ENCODE peak calls at places on chromosomes 1 and 21, in seven cellular contexts. J is stimulated activated CD8-positive, alpha-beta memory T cell treated with anti-CD3 and anti-CD28 coated beads, Interleukin-2, amount 100 ng/mL, for 1 hour; U is NCI-H774; W is mammary epithelial cell; S is brain pericyte; D is A549; T is stimulated activated CD4-positive, alpha-beta T cell treated with anti-CD3 and anti-CD28 coated beads, Interleukin-4, amount 100 ng/mL, for 1 hour. V is an unnamed sample.

GRCh38 chr1:121483234-121483633 is 298.5 kb downstream of the SRGAP2C start:
- DNase-seq in J (no peak), U (no peak), T (no peak), D (no peak), W (no peak), S (no peak), V (no peak)

GRCh38 chr1:206557636-206558473 is 50.5 kb downstream of the RASSF5 start:
- DNase-seq in W (no peak), T (no peak), D (no peak), J (no peak), U (no peak), S (no peak), V (no peak)

GRCh38 chr1:233081686-233082085 is 131.3 kb downstream of the NTPCR start:
- DNase-seq in S (no peak), D (no peak), T (no peak), U (no peak), J (no peak), W (peak), V (no peak)

GRCh38 chr1:232992227-232992626 is 41.8 kb downstream of the NTPCR start:
- DNase-seq in J (no peak), S (no peak), D (no peak), W (no peak), U (no peak), T (no peak), V (no peak)

GRCh38 chr1:91650764-91651163 is 150.1 kb downstream of the CDC7 start:
- DNase-seq in W (peak), T (no peak), D (peak), J (no peak), S (peak), U (no peak), V (no peak)

GRCh38 chr1:199489594-199489993 is 537.9 kb upstream of the NR5A2 start:
- DNase-seq in W (no peak), T (no peak), S (no peak), J (no peak), D (no peak), U (no peak), V (no peak)

GRCh38 chr21:37787456-37787855 is 128.8 kb downstream of the KCNJ6 start:
- DNase-seq in W (peak), U (no peak), D (peak), T (no peak), S (peak), J (no peak), V (no peak)

GRCh38 chr1:61973100-61973837 is 221.4 kb upstream of the L1TD1 start:
- DNase-seq in W (no peak), J (no peak), D (no peak), U (no peak), S (no peak), T (no peak), V (no peak)

GRCh38 chr1:153833171-153833570 is 58.0 kb downstream of the SLC27A3 start:
- DNase-seq in S (no peak), D (no peak), T (no peak), J (no peak), U (no peak), W (no peak), V (no peak)

GRCh38 chr21:41634858-41635257 is 126.9 kb upstream of the TMPRSS2 start:
- DNase-seq in U (no peak), J (no peak), W (peak), D (no peak), S (no peak), T (no peak), V (no peak)

GRCh38 chr1:27971674-27972073 is 11.9 kb downstream of the XKR8 start:
- DNase-seq in U (no peak), W (no peak), D (no peak), J (no peak), T (no peak), S (no peak), V (no peak)

GRCh38 chr1:93751391-93752250 is 70.0 kb upstream of the BCAR3 start:
- DNase-seq in J (no peak), T (no peak), S (no peak), W (no peak), U (no peak), D (no peak), V (no peak)

GRCh38 chr1:10690484-10690883 is 106.0 kb downstream of the CASZ1 start:
- DNase-seq in J (no peak), W (no peak), T (no peak), U (no peak), D (no peak), S (no peak), V (no peak)

GRCh38 chr1:98706173-98706848 is 44.8 kb downstream of the SNX7 start:
- DNase-seq in S (no peak), J (no peak), U (no peak), D (no peak), W (no peak), T (no peak), V (no peak)

GRCh38 chr1:41622402-41622801 is 137.9 kb upstream of the EDN2 start:
- DNase-seq in J (no peak), D (no peak), T (no peak), U (no peak), S (no peak), W (no peak), V (no peak)

GRCh38 chr1:116494351-116494692 is 76.5 kb downstream of the CD58 start:
- DNase-seq in D (no peak), W (no peak), S (no peak), T (no peak), U (no peak), J (no peak), V (no peak)

GRCh38 chr1:167054531-167054930 is 35.6 kb downstream of the GPA33 start:
- DNase-seq in D (no peak), T (no peak), U (no peak), S (no peak), W (no peak), J (no peak), V (no peak)

GRCh38 chr21:15809818-15810217 is 80.0 kb downstream of the USP25 start:
- DNase-seq in D (no peak), W (no peak), T (no peak), S (no peak), J (no peak), U (no peak), V (no peak)

GRCh38 chr1:41740630-41741239 is 178.0 kb downstream of the HIVEP3 start:
- DNase-seq in W (no peak), U (no peak), D (no peak), S (no peak), T (no peak), J (no peak), V (no peak)

GRCh38 chr1:168637350-168637991 is 61.1 kb downstream of the XCL1 start:
- DNase-seq in T (no peak), W (peak), J (no peak), D (peak), U (peak), S (no peak), V (peak)

GRCh38 chr1:115839706-115840095 is 1.2 kb downstream of the NHLH2 start:
- DNase-seq in J (no peak), T (no peak), U (no peak), S (no peak), D (no peak), W (no peak), V (no peak)

GRCh38 chr1:154193821-154194220 is 1.9 kb upstream of the TPM3 start:
- DNase-seq in D (peak), U (peak), J (no peak), W (peak), S (no peak), T (no peak), V (peak)

GRCh38 chr1:9399510-9400424 is 107.1 kb downstream of the SPSB1 start:
- DNase-seq in T (no peak), U (peak), S (no peak), D (no peak), J (no peak), W (no peak), V (peak)

GRCh38 chr1:219185486-219186117 is 11.9 kb downstream of the LYPLAL1 start:
- DNase-seq in S (no peak), T (no peak), W (peak), U (no peak), D (no peak), J (no peak), V (no peak)

GRCh38 chr1:22683547-22683946 is 27.1 kb upstream of the EPHB2 start:
- DNase-seq in U (no peak), J (no peak), D (no peak), W (no peak), S (no peak), T (no peak), V (no peak)

GRCh38 chr1:12296623-12297022 is 66.8 kb downstream of the VPS13D start:
- DNase-seq in S (no peak), U (no peak), T (no peak), D (no peak), W (peak), J (no peak), V (no peak)